ENCODE peak calls at places on chromosomes 1 and 21, in nine cellular contexts. J is kidney glomerular epithelial cell; W is stimulated activated CD4-positive, alpha-beta T cell treated with anti-CD3 and anti-CD28 coated beads, Interleukin-4, amount 100 ng/mL, for 48 hours; A is GM12891; Z is PC-9; B is foreskin fibroblast; O is activated CD4-positive, CD25-positive, alpha-beta regulatory T cell; N is T follicular helper cell; V is Right ventricle myocardium superior. D is an unnamed sample.

GRCh38 chr1:63087966-63088365 is 234.4 kb upstream of the FOXD3 start:
- DNase-seq in W (no peak), O (no peak), N (no peak), V (no peak), J (no peak), B (peak), Z (no peak), A (no peak), D (no peak)

GRCh38 chr21:16419188-16419874 is 689.5 kb downstream of the USP25 start:
- DNase-seq in W (no peak), N (no peak), A (no peak), O (no peak), Z (peak), B (peak), J (no peak), V (peak), D (no peak)

GRCh38 chr1:207029991-207030521 is 2.5 kb downstream of the C1orf116 start:
- DNase-seq in W (no peak), Z (no peak), B (no peak), J (no peak), N (no peak), A (no peak), O (no peak), V (no peak), D (no peak)

GRCh38 chr21:46206163-46207005 is 22.1 kb upstream of the SPATC1L start:
- DNase-seq in W (no peak), V (peak), B (no peak), J (no peak), N (no peak), Z (no peak), A (no peak), O (no peak), D (no peak)

GRCh38 chr1:196607940-196608339 is 300 bp downstream of the KCNT2 start:
- DNase-seq in V (no peak), Z (no peak), O (no peak), B (no peak), A (no peak), J (peak), N (no peak), W (no peak), D (no peak)

GRCh38 chr21:42386034-42386591 is 9.7 kb downstream of the TMPRSS3 start:
- DNase-seq in B (no peak), J (no peak), O (no peak), V (no peak), A (no peak), W (no peak), Z (no peak), N (no peak), D (no peak)

GRCh38 chr1:226643701-226644540 is 95.2 kb downstream of the ITPKB start:
- DNase-seq in J (no peak), W (no peak), V (peak), Z (no peak), N (peak), O (no peak), A (peak), B (no peak), D (no peak)

GRCh38 chr21:30434033-30434631 is 4.1 kb downstream of the KRTAP13-4 start:
- DNase-seq in A (no peak), O (no peak), N (no peak), J (peak), B (no peak), W (no peak), Z (peak), V (no peak), D (no peak)

GRCh38 chr1:186953876-186954275 is 125.1 kb downstream of the PLA2G4A start:
- DNase-seq in B (no peak), W (no peak), V (no peak), O (no peak), N (no peak), A (no peak), J (no peak), Z (no peak), D (no peak)